ENCODE peak calls at places on chromosome 18, in five cellular contexts. Z is A549, X is mesendoderm, D is HCT116, Q is fibroblast of lung. M is an unnamed sample.

GRCh38 chr18:657998-658946 is 819 bp downstream of the TYMS start:
- DNase-seq in Z (peak), X (peak), D (peak), Q (peak), M (peak)

GRCh38 chr18:55627007-55627406 is 39.0 kb upstream of the TCF4 start:
- DNase-seq in Z (no peak), X (no peak), D (no peak), Q (no peak), M (no peak)

GRCh38 chr18:3626927-3627240 is 176.9 kb downstream of the TGIF1 start:
- DNase-seq in Z (no peak), X (no peak), D (no peak), Q (no peak), M (no peak)

GRCh38 chr18:62621546-62621945 is 93.8 kb upstream of the PHLPP1 start:
- DNase-seq in Z (peak), X (no peak), D (no peak), Q (peak), M (peak)

GRCh38 chr18:41226186-41226585 is 728.8 kb upstream of the PIK3C3 start:
- DNase-seq in Z (no peak), X (no peak), D (no peak), Q (peak), M (peak)

GRCh38 chr18:45156941-45157340 is 458.3 kb upstream of the SLC14A2 start:
- DNase-seq in Z (no peak), X (no peak), D (no peak), Q (peak), M (no peak)

GRCh38 chr18:58538604-58539386 is 90.1 kb downstream of the ALPK2 start:
- DNase-seq in Z (no peak), X (peak), D (peak), Q (no peak), M (no peak)

GRCh38 chr18:65754121-65754520 is 3.3 kb downstream of the CDH7 start:
- DNase-seq in Z (no peak), X (peak), D (no peak), Q (peak), M (peak)

GRCh38 chr18:46322411-46322891 is 218.3 kb downstream of the HAUS1 start:
- DNase-seq in Z (peak), X (peak), D (no peak), Q (peak), M (peak)

GRCh38 chr18:39596216-39596615 is 2030.6 kb upstream of the CELF4 start:
- DNase-seq in Z (no peak), X (no peak), D (no peak), Q (peak), M (peak)

GRCh38 chr18:12458761-12459160 is 51.0 kb downstream of the PRELID3A start:
- DNase-seq in Z (no peak), X (no peak), D (no peak), Q (no peak), M (no peak)

GRCh38 chr18:13566941-13567762 is 159.2 kb downstream of the FAM210A start:
- DNase-seq in Z (no peak), X (no peak), D (no peak), Q (no peak), M (no peak)
- H3K27ac ChIP-seq in Z (no peak), X (no peak), D (no peak), Q (no peak), M (no peak)

GRCh38 chr18:77250926-77251729 is 1.5 kb downstream of the GALR1 start:
- DNase-seq in Z (no peak), X (peak), D (no peak), Q (no peak), M (no peak)

GRCh38 chr18:77249583-77250500 is at the start of gene GALR1:
- DNase-seq in Z (no peak), X (peak), D (no peak), Q (peak), M (no peak)

GRCh38 chr18:77250501-77250925 is 865 bp downstream of the GALR1 start:
- DNase-seq in Z (no peak), X (peak), D (no peak), Q (no peak), M (no peak)

GRCh38 chr18:77251730-77252050 is 2.0 kb downstream of the GALR1 start:
- DNase-seq in Z (no peak), X (peak), D (no peak), Q (no peak), M (no peak)

DNA sequence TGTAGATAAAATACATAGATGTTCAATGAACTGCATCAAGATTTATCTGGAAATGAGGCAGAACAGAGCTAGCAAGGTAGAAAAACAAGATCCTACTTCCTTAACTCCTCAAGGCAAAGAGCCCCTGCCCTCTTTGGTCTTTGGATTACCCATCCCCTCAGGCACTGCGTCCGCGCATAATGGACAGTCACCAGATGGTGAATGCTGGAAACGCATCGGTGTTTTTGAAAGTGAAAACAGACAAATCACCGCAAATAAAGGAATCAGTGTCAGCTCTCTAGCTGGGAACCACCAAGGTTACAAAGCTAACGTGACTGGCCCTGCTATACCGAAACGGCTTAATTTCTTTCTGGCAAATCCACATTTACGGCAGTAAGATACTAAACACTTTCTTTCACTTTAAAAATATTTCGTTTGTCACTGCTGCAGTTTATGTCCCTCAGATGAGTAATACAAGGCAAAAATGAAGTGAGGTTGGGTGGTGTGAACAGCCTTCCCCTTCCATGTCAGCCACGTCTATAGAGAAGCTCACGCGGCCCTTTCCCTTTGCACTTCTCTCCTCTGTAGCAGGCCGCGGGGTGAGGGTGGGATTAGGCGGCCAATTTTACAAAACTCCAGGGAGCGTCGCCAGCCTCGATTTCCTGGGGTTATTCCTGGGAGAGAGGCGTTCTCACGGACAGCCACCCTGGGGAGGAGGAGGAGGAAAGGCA is 620 bp upstream of the GALR1 start:
- DNase-seq in Z (no peak), X (peak), D (no peak), Q (no peak), M (no peak)
- H3K4me2 ChIP-seq in Z (peak), X (peak), D (no peak), Q (peak), M (peak)

GRCh38 chr18:24219561-24220317 is 80.9 kb downstream of the CABYR start:
- DNase-seq in Z (no peak), X (no peak), D (no peak), Q (no peak), M (no peak)
- H3K27ac ChIP-seq in Z (no peak), X (no peak), D (no peak), Q (no peak), M (no peak)

DNA sequence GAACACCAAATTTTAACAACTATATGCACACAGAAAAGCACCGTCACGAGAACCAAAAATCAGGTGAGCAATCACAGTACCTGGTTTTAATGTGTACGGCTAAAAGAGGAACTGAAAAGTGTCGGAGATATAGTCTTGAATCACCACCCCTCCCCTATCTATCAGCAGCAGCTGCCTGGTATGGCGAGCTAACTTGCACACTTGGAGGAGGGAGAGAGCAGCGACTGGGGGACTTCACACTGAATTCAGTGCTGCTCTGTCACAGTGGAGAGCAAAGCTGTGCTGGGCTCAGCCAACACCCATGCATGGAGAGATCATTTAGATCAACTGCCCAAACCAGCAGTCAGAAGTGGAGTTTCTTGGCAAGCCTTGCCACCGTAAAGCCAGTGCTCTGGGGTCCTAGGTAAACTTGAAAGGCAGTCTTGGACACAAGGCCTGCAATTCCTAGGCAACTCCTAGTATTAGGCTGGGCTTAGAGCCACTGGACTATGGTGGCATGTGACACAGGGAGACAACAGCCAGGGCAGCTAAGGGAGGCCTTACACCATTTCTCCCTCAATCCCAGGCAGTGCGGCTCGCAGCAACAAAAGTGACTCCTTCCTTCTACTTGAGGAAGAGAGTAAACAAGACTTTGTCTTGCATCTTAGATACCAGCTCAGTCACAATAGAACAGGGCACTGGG is 89.2 kb upstream of the CD226 start:
- DNase-seq in Z (no peak), X (no peak), D (no peak), Q (no peak), M (no peak)
- H3K4me2 ChIP-seq in Z (no peak), X (no peak), D (no peak), Q (no peak), M (no peak)

DNA sequence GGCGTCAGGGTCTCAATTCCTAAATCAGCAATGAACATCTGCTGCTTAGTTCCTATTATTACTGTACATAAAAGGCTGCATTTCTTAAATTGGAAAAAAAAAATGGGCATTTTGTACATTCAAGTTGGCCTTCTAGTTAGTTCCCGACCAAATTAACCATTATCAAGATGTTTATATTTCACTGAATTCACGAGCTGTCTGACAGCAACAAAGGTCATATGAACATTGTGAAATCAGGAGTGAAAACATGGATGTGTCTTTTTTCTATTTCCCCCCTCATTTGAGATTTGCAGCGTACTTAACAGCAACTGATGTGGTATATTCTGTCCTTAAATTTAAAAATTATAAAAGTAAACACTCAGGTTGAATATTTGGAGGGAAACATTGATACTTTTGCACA is 16.9 kb upstream of the MTCL1 start:
- DNase-seq in Z (no peak), X (no peak), D (no peak), Q (no peak), M (no peak)
- H3K27ac ChIP-seq in Z (no peak), X (no peak), D (no peak), Q (no peak), M (no peak)

DNA sequence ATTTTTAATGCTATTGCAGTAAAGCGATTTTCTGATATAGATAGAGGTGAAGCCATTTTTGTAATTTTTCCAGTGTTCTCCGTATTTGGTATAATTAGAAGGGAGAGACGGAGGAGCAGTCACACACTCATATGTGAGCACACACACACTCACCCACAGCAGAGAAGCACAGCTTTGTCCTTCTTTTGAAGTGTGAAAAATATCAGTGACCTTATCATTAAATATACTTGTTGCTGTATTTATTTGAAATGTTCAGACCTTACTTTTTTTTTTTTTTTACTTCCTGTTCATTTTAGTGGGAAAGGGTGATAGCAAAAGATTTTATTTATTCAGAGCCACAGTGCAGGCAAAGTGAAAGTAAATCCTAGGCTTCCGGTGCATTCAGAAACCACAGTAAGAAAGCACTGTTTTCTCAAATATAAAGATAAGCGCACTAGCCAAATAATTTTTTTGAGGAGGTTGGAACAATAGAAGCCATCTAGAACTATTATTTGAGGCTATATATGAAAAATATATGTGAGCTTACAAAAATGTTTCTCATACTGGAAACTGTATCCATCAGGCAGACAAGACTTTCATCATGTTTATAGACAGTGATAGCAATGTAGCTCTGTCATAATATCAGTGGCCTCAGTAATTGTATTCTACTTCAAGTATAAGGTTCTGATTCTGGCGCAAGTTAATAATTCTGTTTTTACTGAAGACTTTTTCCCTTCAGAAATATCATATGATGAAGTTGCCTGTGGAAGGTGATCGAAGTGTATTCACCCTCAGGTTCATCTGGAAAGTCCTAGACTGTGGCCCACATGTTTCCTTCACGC is 37.2 kb downstream of the TSHZ1 start:
- DNase-seq in Z (peak), X (no peak), D (no peak), Q (peak), M (peak)
- H3K4me2 ChIP-seq in Z (peak), X (no peak), D (peak), Q (peak), M (peak)

DNA sequence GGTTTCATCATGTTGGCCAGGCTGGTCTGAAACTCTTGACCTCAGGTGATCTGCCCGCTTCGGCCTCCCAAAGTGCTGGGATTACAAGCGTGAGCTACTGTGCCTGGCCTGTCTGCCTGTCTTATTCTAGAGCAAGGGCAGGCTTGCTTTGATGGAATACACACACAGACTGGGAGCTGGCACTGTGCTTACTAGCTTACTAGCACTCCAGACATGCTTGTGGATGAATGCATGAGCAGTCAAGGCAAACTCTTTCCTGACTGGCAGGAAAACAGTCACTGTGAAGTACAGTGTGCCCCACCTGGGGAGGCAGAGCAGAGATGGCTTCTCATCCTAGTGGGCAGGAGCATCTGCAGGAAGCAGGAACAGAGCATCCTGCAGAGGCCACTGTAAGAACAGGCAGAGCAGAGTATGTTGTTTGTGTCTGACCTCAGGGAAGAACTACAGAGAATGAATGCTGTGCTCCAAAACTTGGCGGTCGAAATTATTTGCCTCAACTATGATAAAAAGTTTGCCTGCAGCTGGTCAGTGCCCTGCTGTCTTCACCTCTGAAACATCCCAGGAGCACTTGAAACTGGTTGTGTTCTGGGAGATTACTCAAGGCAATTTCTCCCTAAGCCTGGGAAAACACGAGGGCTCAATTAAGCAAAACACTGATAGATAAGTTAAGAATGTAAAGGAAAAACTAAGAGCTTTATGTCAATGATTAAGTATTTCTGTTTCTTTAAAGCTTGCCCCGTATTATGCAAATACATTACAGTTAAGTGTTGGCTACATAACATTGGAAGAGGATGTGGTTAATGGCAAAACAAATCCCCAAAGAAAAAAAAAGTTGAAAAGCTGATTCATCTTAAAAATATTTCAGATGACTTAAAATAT is 102.4 kb downstream of the VAPA start:
- DNase-seq in Z (no peak), X (peak), D (no peak), Q (peak), M (peak)
- H3K27ac ChIP-seq in Z (no peak), X (no peak), D (no peak), Q (peak), M (peak)